ENCODE peak calls at places on chromosomes 6 and 20, in five cellular contexts. One of them, this sample, is unnamed. For H3K4me1 and H3K36me3, the result is how much of the 10 kb centered on the place peaks cover.

GRCh38 chr6:148203970-148204369 is 138.7 kb upstream of the SASH1 start:
- DNase-seq in CD8-positive, alpha-beta memory T cell: peak
- DNase-seq in uterus: no peak
- DNase-seq in tibial artery: no peak
- DNase-seq in CD8-positive, alpha-beta T cell: peak
- DNase-seq in this sample: peak

GRCh38 chr6:169589699-169590257 is 112.1 kb downstream of the WDR27 start:
- DNase-seq in tibial artery: no peak
- DNase-seq in CD8-positive, alpha-beta memory T cell: no peak
- DNase-seq in uterus: no peak
- DNase-seq in CD8-positive, alpha-beta T cell: no peak
- DNase-seq in this sample: peak

GRCh38 chr20:48797275-48797825 is 30.4 kb downstream of the PREX1 start:
- DNase-seq in CD8-positive, alpha-beta memory T cell: peak
- DNase-seq in uterus: no peak
- DNase-seq in tibial artery: peak
- DNase-seq in CD8-positive, alpha-beta T cell: no peak
- DNase-seq in this sample: no peak

GRCh38 chr20:45429618-45430017 is 13.7 kb downstream of the PIGT start:
- DNase-seq in tibial artery: no peak
- DNase-seq in CD8-positive, alpha-beta memory T cell: no peak
- DNase-seq in CD8-positive, alpha-beta T cell: no peak
- DNase-seq in uterus: no peak
- DNase-seq in this sample: no peak

GRCh38 chr6:11423072-11423471 is 114.5 kb upstream of the TMEM170B start:
- DNase-seq in CD8-positive, alpha-beta T cell: no peak
- DNase-seq in CD8-positive, alpha-beta memory T cell: no peak
- DNase-seq in tibial artery: no peak
- DNase-seq in uterus: no peak
- DNase-seq in this sample: no peak

GRCh38 chr20:63751471-63752271 is 12.1 kb downstream of the SLC2A4RG start:
- DNase-seq in CD8-positive, alpha-beta T cell: no peak
- DNase-seq in CD8-positive, alpha-beta memory T cell: peak
- DNase-seq in uterus: no peak
- DNase-seq in tibial artery: no peak
- DNase-seq in this sample: no peak

GRCh38 chr6:155442562-155442961 is 13.1 kb downstream of the NOX3 start:
- DNase-seq in tibial artery: no peak
- DNase-seq in CD8-positive, alpha-beta memory T cell: no peak
- DNase-seq in uterus: no peak
- DNase-seq in CD8-positive, alpha-beta T cell: no peak
- DNase-seq in this sample: no peak

GRCh38 chr6:149990672-149991402 is 27.1 kb downstream of the ULBP1 start:
- DNase-seq in CD8-positive, alpha-beta memory T cell: no peak
- DNase-seq in uterus: no peak
- DNase-seq in tibial artery: no peak
- DNase-seq in CD8-positive, alpha-beta T cell: no peak
- DNase-seq in this sample: peak

GRCh38 chr6:39083111-39083702 is 31.8 kb downstream of the SAYSD1 start:
- DNase-seq in CD8-positive, alpha-beta memory T cell: no peak
- DNase-seq in CD8-positive, alpha-beta T cell: no peak
- DNase-seq in uterus: no peak
- DNase-seq in tibial artery: no peak
- DNase-seq in this sample: no peak

GRCh38 chr6:127459231-127459641 is at the start of gene KIAA0408:
- DNase-seq in CD8-positive, alpha-beta T cell: no peak
- DNase-seq in CD8-positive, alpha-beta memory T cell: no peak
- DNase-seq in uterus: peak
- DNase-seq in tibial artery: peak
- DNase-seq in this sample: no peak

GRCh38 chr6:170082531-170083187 is 208.2 kb downstream of the DLL1 start:
- DNase-seq in CD8-positive, alpha-beta T cell: no peak
- DNase-seq in CD8-positive, alpha-beta memory T cell: peak
- DNase-seq in tibial artery: no peak
- DNase-seq in uterus: no peak
- DNase-seq in this sample: no peak

GRCh38 chr6:71349976-71350615 is 61.5 kb downstream of the OGFRL1 start:
- DNase-seq in uterus: peak
- DNase-seq in CD8-positive, alpha-beta T cell: no peak
- DNase-seq in tibial artery: peak
- DNase-seq in CD8-positive, alpha-beta memory T cell: no peak
- DNase-seq in this sample: no peak

GRCh38 chr6:7136859-7137334 is 29.1 kb downstream of the RREB1 start:
- DNase-seq in CD8-positive, alpha-beta memory T cell: no peak
- DNase-seq in uterus: no peak
- DNase-seq in CD8-positive, alpha-beta T cell: no peak
- DNase-seq in tibial artery: no peak
- DNase-seq in this sample: peak

GRCh38 chr6:44278774-44279697 is 8.8 kb downstream of the TMEM151B start:
- DNase-seq in tibial artery: no peak
- DNase-seq in CD8-positive, alpha-beta T cell: no peak
- DNase-seq in CD8-positive, alpha-beta memory T cell: no peak
- DNase-seq in uterus: no peak
- DNase-seq in this sample: no peak

GRCh38 chr20:61808497-61808896 is 257.2 kb downstream of the TAF4 start:
- DNase-seq in CD8-positive, alpha-beta T cell: no peak
- DNase-seq in CD8-positive, alpha-beta memory T cell: peak
- DNase-seq in tibial artery: no peak
- DNase-seq in uterus: no peak
- DNase-seq in this sample: no peak

GRCh38 chr6:158222066-158222465 is 53.9 kb downstream of the GTF2H5 start:
- DNase-seq in CD8-positive, alpha-beta T cell: no peak
- DNase-seq in uterus: no peak
- DNase-seq in tibial artery: no peak
- DNase-seq in CD8-positive, alpha-beta memory T cell: no peak
- DNase-seq in this sample: no peak

GRCh38 chr6:79646006-79646405 is 14.9 kb downstream of the SH3BGRL2 start:
- DNase-seq in CD8-positive, alpha-beta memory T cell: no peak
- DNase-seq in CD8-positive, alpha-beta T cell: peak
- DNase-seq in uterus: no peak
- DNase-seq in tibial artery: no peak
- DNase-seq in this sample: no peak

GRCh38 chr6:39330057-39330456 is 7.6 kb upstream of the KCNK16 start:
- DNase-seq in tibial artery: no peak
- DNase-seq in uterus: no peak
- DNase-seq in CD8-positive, alpha-beta T cell: no peak
- DNase-seq in CD8-positive, alpha-beta memory T cell: no peak
- DNase-seq in this sample: no peak

GRCh38 chr20:60206259-60206658 is 248.0 kb downstream of the CDH26 start:
- DNase-seq in CD8-positive, alpha-beta T cell: no peak
- DNase-seq in tibial artery: no peak
- DNase-seq in uterus: no peak
- DNase-seq in CD8-positive, alpha-beta memory T cell: no peak
- DNase-seq in this sample: no peak

GRCh38 chr20:50421356-50422340 is 88.5 kb upstream of the PTPN1 start:
- DNase-seq in tibial artery: no peak
- DNase-seq in CD8-positive, alpha-beta T cell: no peak
- DNase-seq in uterus: no peak
- DNase-seq in CD8-positive, alpha-beta memory T cell: no peak
- DNase-seq in this sample: no peak

GRCh38 chr20:940926-941325 is 24.8 kb upstream of the ANGPT4 start:
- DNase-seq in CD8-positive, alpha-beta T cell: no peak
- DNase-seq in CD8-positive, alpha-beta memory T cell: no peak
- DNase-seq in uterus: no peak
- DNase-seq in tibial artery: no peak
- DNase-seq in this sample: no peak

GRCh38 chr6:130366011-130366963 is at the start of gene TMEM200A:
- DNase-seq in CD8-positive, alpha-beta memory T cell: peak
- DNase-seq in CD8-positive, alpha-beta T cell: no peak
- DNase-seq in tibial artery: peak
- DNase-seq in uterus: peak
- DNase-seq in this sample: peak

GRCh38 chr6:11042025-11042749 is 1.9 kb downstream of the ELOVL2 start:
- DNase-seq in CD8-positive, alpha-beta T cell: no peak
- DNase-seq in uterus: no peak
- DNase-seq in CD8-positive, alpha-beta memory T cell: no peak
- DNase-seq in tibial artery: no peak
- DNase-seq in this sample: no peak

GRCh38 chr6:35483892-35484645 is 12.8 kb downstream of the TEAD3 start:
- DNase-seq in tibial artery: no peak
- DNase-seq in uterus: no peak
- DNase-seq in CD8-positive, alpha-beta T cell: no peak
- DNase-seq in CD8-positive, alpha-beta memory T cell: peak
- DNase-seq in this sample: peak

GRCh38 chr20:11403711-11404110 is 514.0 kb upstream of the BTBD3 start:
- DNase-seq in uterus: peak
- DNase-seq in CD8-positive, alpha-beta memory T cell: no peak
- DNase-seq in CD8-positive, alpha-beta T cell: no peak
- DNase-seq in tibial artery: no peak
- DNase-seq in this sample: no peak

GRCh38 chr20:57040924-57041323 is 225.5 kb downstream of the BMP7 start:
- DNase-seq in CD8-positive, alpha-beta T cell: no peak
- DNase-seq in CD8-positive, alpha-beta memory T cell: no peak
- DNase-seq in uterus: peak
- DNase-seq in tibial artery: no peak
- DNase-seq in this sample: no peak

DNA sequence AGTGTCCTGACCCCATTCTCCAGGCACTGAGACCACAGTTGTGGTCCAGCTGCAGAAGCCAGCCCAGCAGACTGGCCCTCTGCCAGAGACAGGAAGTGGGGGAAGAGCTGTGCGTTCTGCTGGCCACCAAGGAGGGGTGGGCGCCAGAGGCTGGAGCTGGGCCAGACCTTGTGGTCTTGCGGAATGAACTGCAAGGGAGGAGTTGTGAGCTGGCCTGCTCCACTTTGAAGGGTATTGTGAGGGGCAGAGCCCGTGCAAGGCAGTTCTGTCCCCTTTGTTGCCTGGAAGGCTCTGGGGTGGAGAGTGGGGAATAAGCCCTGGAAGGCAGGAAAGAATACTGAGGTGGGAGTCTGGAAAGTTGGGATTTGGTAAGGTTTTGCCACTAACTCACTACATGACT is 3.6 kb upstream of the MDFI start:
- DNase-seq in CD8-positive, alpha-beta memory T cell: no peak
- DNase-seq in uterus: no peak
- DNase-seq in tibial artery: no peak
- DNase-seq in CD8-positive, alpha-beta T cell: no peak
- DNase-seq in this sample: no peak
- H3K4me1 ChIP-seq in CD8-positive, alpha-beta memory T cell: under half
- H3K4me1 ChIP-seq in uterus: under half
- H3K4me1 ChIP-seq in tibial artery: under half
- H3K4me1 ChIP-seq in CD8-positive, alpha-beta T cell: under half
- H3K4me1 ChIP-seq in this sample: under half

GRCh38 chr20:34437330-34437986 is 74.4 kb downstream of the ITCH start:
- DNase-seq in uterus: no peak
- DNase-seq in CD8-positive, alpha-beta T cell: no peak
- DNase-seq in tibial artery: no peak
- DNase-seq in CD8-positive, alpha-beta memory T cell: no peak
- DNase-seq in this sample: no peak

GRCh38 chr20:34439168-34439567 is 76.1 kb downstream of the ITCH start:
- DNase-seq in CD8-positive, alpha-beta T cell: no peak
- DNase-seq in CD8-positive, alpha-beta memory T cell: no peak
- DNase-seq in uterus: no peak
- DNase-seq in tibial artery: no peak
- DNase-seq in this sample: no peak

GRCh38 chr20:34431168-34431567 is 68.1 kb downstream of the ITCH start:
- DNase-seq in CD8-positive, alpha-beta memory T cell: no peak
- DNase-seq in CD8-positive, alpha-beta T cell: no peak
- DNase-seq in tibial artery: no peak
- DNase-seq in uterus: no peak
- DNase-seq in this sample: no peak

GRCh38 chr20:34433391-34433790 is 70.3 kb downstream of the ITCH start:
- DNase-seq in CD8-positive, alpha-beta T cell: no peak
- DNase-seq in uterus: no peak
- DNase-seq in CD8-positive, alpha-beta memory T cell: no peak
- DNase-seq in tibial artery: no peak
- DNase-seq in this sample: no peak

DNA sequence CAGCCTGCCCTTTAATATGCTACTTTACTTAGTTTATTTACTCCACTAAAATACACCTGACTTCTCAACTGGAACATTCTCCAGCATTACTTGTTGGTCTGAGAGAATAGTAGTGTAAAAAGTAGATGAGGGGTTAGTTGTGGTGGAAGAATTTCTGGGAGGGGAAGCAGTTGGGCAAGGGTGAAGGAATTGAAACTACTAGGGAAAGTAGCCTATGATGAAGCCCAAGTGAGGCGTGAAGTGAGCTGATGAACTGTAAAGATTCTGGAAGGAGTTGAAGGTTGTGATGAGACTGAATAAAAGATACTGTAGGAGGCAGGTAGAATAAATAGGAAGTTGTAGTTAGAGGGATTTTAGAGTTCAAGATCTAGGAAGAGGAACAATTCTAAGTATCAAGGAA is 72.5 kb downstream of the ITCH start:
- DNase-seq in CD8-positive, alpha-beta T cell: no peak
- DNase-seq in uterus: no peak
- DNase-seq in CD8-positive, alpha-beta memory T cell: no peak
- DNase-seq in tibial artery: no peak
- DNase-seq in this sample: no peak
- H3K36me3 ChIP-seq in CD8-positive, alpha-beta T cell: under half
- H3K36me3 ChIP-seq in uterus: under half
- H3K36me3 ChIP-seq in CD8-positive, alpha-beta memory T cell: under half
- H3K36me3 ChIP-seq in tibial artery: under half
- H3K36me3 ChIP-seq in this sample: under half

GRCh38 chr20:25037288-25038102 is 20.4 kb downstream of the ACSS1 start:
- DNase-seq in tibial artery: no peak
- DNase-seq in CD8-positive, alpha-beta T cell: no peak
- DNase-seq in uterus: no peak
- DNase-seq in CD8-positive, alpha-beta memory T cell: peak
- DNase-seq in this sample: no peak
- H3K4me1 ChIP-seq in tibial artery: under half
- H3K4me1 ChIP-seq in CD8-positive, alpha-beta T cell: half or more
- H3K4me1 ChIP-seq in uterus: under half
- H3K4me1 ChIP-seq in CD8-positive, alpha-beta memory T cell: half or more
- H3K4me1 ChIP-seq in this sample: half or more

GRCh38 chr6:100617633-100618348 is 153.1 kb upstream of the SIM1 start:
- DNase-seq in CD8-positive, alpha-beta T cell: no peak
- DNase-seq in uterus: no peak
- DNase-seq in tibial artery: no peak
- DNase-seq in CD8-positive, alpha-beta memory T cell: no peak
- DNase-seq in this sample: no peak
- H3K36me3 ChIP-seq in CD8-positive, alpha-beta T cell: under half
- H3K36me3 ChIP-seq in uterus: under half
- H3K36me3 ChIP-seq in tibial artery: under half
- H3K36me3 ChIP-seq in CD8-positive, alpha-beta memory T cell: under half
- H3K36me3 ChIP-seq in this sample: under half

DNA sequence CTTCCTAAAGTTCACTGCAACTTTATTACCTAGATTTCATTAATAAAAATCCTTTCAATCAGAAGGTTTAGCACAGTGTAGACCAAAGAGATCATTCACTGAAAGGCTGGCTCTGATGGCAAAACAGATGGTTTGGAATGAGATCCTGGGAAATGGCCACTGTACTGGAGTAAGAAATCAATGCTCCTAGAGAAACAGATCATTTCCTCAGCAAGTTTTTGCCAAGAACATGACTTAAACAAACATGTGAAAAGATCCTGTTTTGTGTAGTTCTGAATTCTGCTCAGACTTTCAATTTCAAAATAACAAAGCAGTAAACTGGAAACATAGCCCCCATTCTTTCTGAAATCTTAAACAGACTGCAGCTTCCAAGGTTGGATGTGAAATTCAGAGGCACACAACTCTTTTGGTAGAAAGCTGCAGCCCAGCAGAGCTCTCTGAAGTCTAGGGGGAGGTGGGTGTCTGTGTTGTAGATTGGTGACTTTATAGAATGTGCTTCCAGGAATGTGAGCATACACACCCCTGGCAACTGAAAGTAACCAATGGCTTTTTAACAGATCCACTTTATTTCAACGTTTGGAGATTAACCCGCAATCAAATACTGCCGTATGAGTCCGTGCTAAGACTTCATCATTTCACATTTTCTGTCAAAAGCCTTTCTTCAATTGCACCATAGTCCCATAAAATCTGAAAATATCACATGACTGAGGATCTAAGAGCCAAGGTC is 86.4 kb downstream of the ATXN1 start:
- DNase-seq in CD8-positive, alpha-beta memory T cell: no peak
- DNase-seq in CD8-positive, alpha-beta T cell: no peak
- DNase-seq in uterus: no peak
- DNase-seq in tibial artery: no peak
- DNase-seq in this sample: no peak
- H3K4me1 ChIP-seq in CD8-positive, alpha-beta memory T cell: under half
- H3K4me1 ChIP-seq in CD8-positive, alpha-beta T cell: under half
- H3K4me1 ChIP-seq in uterus: under half
- H3K4me1 ChIP-seq in tibial artery: under half
- H3K4me1 ChIP-seq in this sample: half or more